ENCODE peak calls at places on chromosome 4, in ten cellular contexts. C, H, N, M, L, P, D, J, T and G are unnamed samples.

GRCh38 chr4:84231539-84232055 is 267.5 kb downstream of the NKX6-1 start:
- DNase-seq in C (no peak), H (no peak), N (no peak), M (no peak), L (no peak), P (no peak), D (no peak), J (no peak), T (no peak), G (no peak)

GRCh38 chr4:88477229-88477860 is 20.4 kb downstream of the HERC5 start:
- DNase-seq in C (no peak), H (no peak), N (no peak), M (no peak), L (no peak), P (no peak), D (no peak), J (no peak), T (no peak), G (no peak)

GRCh38 chr4:53489279-53489889 is 101.9 kb downstream of the LNX1 start:
- DNase-seq in C (no peak), H (no peak), N (peak; percentile 63), M (no peak), L (peak; percentile 82), P (no peak), D (no peak), J (peak; percentile 45), T (peak; percentile 59), G (no peak)

GRCh38 chr4:178275671-178276360 is 833.6 kb upstream of the AGA start:
- DNase-seq in C (no peak), H (no peak), N (no peak), M (no peak), L (no peak), P (no peak), D (no peak), J (no peak), T (no peak), G (no peak)

GRCh38 chr4:172105918-172106317 is 292.7 kb downstream of the GALNTL6 start:
- DNase-seq in C (no peak), H (no peak), N (no peak), M (no peak), L (no peak), P (no peak), D (no peak), J (no peak), T (no peak), G (no peak)

GRCh38 chr4:174099712-174100111 is 183.8 kb downstream of the FBXO8 start:
- DNase-seq in C (no peak), H (no peak), N (no peak), M (no peak), L (no peak), P (no peak), D (no peak), J (no peak), T (no peak), G (no peak)

GRCh38 chr4:137536789-137537561 is 4.7 kb upstream of the PCDH18 start:
- DNase-seq in C (no peak), H (no peak), N (no peak), M (no peak), L (no peak), P (no peak), D (no peak), J (no peak), T (no peak), G (no peak)

GRCh38 chr4:26464420-26465095 is 25.7 kb downstream of the CCKAR start:
- DNase-seq in C (no peak), H (no peak), N (no peak), M (no peak), L (no peak), P (no peak), D (no peak), J (no peak), T (no peak), G (no peak)

GRCh38 chr4:76003015-76003414 is 4.3 kb downstream of the CXCL9 start:
- DNase-seq in C (no peak), H (no peak), N (no peak), M (no peak), L (no peak), P (no peak), D (no peak), J (no peak), T (no peak), G (no peak)

GRCh38 chr4:185624248-185624568 is 88.9 kb upstream of the PDLIM3 start:
- DNase-seq in C (no peak), H (no peak), N (no peak), M (no peak), L (no peak), P (no peak), D (no peak), J (no peak), T (no peak), G (no peak)

GRCh38 chr4:8077181-8078108 is 81.2 kb downstream of the ABLIM2 start:
- DNase-seq in C (no peak), H (no peak), N (no peak), M (no peak), L (no peak), P (no peak), D (no peak), J (no peak), T (no peak), G (no peak)